ENCODE peak calls at places on chromosome 6, in eight cellular contexts. P is MM.1S; T is heart right ventricle; I is GM23248; N is vagina; B is adrenal gland; U is psoas muscle; W is naive thymus-derived CD4-positive, alpha-beta T cell. M is an unnamed sample. For H3K4me1 and H3K27me3, the result is how much of the 10 kb centered on the place peaks cover.

GRCh38 chr6:168834814-168835213 is 393.8 kb downstream of the SMOC2 start:
- DNase-seq in P (no peak), T (no peak), I (no peak), N (no peak), B (no peak), U (no peak), W (no peak), M (no peak)

GRCh38 chr6:118644007-118644406 is 7.4 kb downstream of the CEP85L start:
- DNase-seq in P (no peak), T (no peak), I (peak), N (no peak), B (no peak), U (no peak), W (no peak), M (no peak)

GRCh38 chr6:157434349-157435016 is 53.5 kb downstream of the ZDHHC14 start:
- DNase-seq in P (no peak), T (peak), I (no peak), N (no peak), B (peak), U (peak), W (no peak), M (no peak)

GRCh38 chr6:110549277-110549676 is 72.9 kb upstream of the SLC22A16 start:
- DNase-seq in P (no peak), T (no peak), I (no peak), N (peak), B (no peak), U (no peak), W (no peak), M (no peak)

GRCh38 chr6:7146079-7146828 is 38.5 kb downstream of the RREB1 start:
- DNase-seq in P (peak), T (peak), I (peak), N (no peak), B (no peak), U (peak), W (no peak), M (no peak)

GRCh38 chr6:20246107-20246506 is 33.8 kb upstream of the MBOAT1 start:
- DNase-seq in P (no peak), T (no peak), I (no peak), N (no peak), B (no peak), U (no peak), W (no peak), M (no peak)

GRCh38 chr6:28866342-28867077 is 57.3 kb downstream of the TRIM27 start:
- DNase-seq in P (peak), T (peak), I (peak), N (no peak), B (peak), U (peak), W (peak), M (peak)

GRCh38 chr6:28537509-28538140 is 11.9 kb downstream of the GPX5 start:
- DNase-seq in P (no peak), T (no peak), I (peak), N (no peak), B (no peak), U (no peak), W (peak), M (no peak)

GRCh38 chr6:157755752-157756411 is 67.2 kb upstream of the SNX9 start:
- DNase-seq in P (no peak), T (no peak), I (no peak), N (no peak), B (no peak), U (no peak), W (peak), M (no peak)

GRCh38 chr6:99611148-99611547 is 4.5 kb downstream of the PRDM13 start:
- DNase-seq in P (no peak), T (no peak), I (no peak), N (no peak), B (no peak), U (no peak), W (no peak), M (no peak)

GRCh38 chr6:36099872-36100483 is 30.3 kb upstream of the MAPK13 start:
- DNase-seq in P (no peak), T (no peak), I (no peak), N (no peak), B (no peak), U (no peak), W (peak), M (no peak)

GRCh38 chr6:21935561-21936028 is 342.0 kb downstream of the SOX4 start:
- DNase-seq in P (no peak), T (peak), I (peak), N (no peak), B (peak), U (no peak), W (no peak), M (no peak)

GRCh38 chr6:159983641-159984080 is 14.8 kb downstream of the IGF2R start:
- DNase-seq in P (no peak), T (no peak), I (peak), N (no peak), B (no peak), U (no peak), W (no peak), M (no peak)
- H3K4me1 ChIP-seq in P (under half), T (half or more), I (under half), N (half or more), B (under half), U (half or more), W (under half), M (under half)

GRCh38 chr6:41454189-41454789 is 91.9 kb upstream of the FOXP4 start:
- DNase-seq in P (no peak), T (no peak), I (no peak), N (no peak), B (no peak), U (no peak), W (no peak), M (no peak)

GRCh38 chr6:41457303-41457670 is 88.9 kb upstream of the FOXP4 start:
- DNase-seq in P (no peak), T (no peak), I (no peak), N (no peak), B (no peak), U (no peak), W (no peak), M (no peak)

GRCh38 chr6:41453232-41453631 is 92.9 kb upstream of the FOXP4 start:
- DNase-seq in P (no peak), T (no peak), I (no peak), N (no peak), B (no peak), U (no peak), W (no peak), M (no peak)

GRCh38 chr6:41455410-41455809 is 90.8 kb upstream of the FOXP4 start:
- DNase-seq in P (no peak), T (no peak), I (no peak), N (no peak), B (no peak), U (no peak), W (no peak), M (no peak)

GRCh38 chr6:41455818-41456217 is 90.4 kb upstream of the FOXP4 start:
- DNase-seq in P (no peak), T (no peak), I (no peak), N (no peak), B (no peak), U (no peak), W (no peak), M (no peak)
- H3K27me3 ChIP-seq in P (under half), T (under half), I (under half), N (under half), B (under half), U (under half), W (under half), M (under half)

DNA sequence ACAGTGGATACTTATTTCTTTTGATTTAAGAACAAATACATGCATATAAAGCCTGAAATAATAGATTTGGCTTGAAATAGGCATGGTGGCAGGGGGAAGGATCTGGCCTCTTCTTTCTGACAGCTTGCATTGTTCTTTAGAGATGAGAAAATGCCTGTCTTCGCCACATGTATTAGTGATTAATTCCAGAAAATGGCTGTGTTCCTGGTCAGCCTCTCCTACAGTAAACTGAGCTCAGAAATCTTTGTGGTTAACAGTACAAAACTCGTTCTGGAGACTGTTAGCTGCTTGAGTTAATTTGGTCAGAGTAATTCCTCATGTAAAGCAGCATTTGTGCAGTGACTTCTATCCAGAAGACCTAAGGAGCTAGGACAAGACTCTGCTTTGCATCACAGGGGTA is 151.5 kb downstream of the EYA4 start:
- DNase-seq in P (no peak), T (no peak), I (no peak), N (no peak), B (no peak), U (no peak), W (no peak), M (no peak)
- H3K4me1 ChIP-seq in P (under half), T (under half), I (under half), N (under half), B (under half), U (under half), W (under half), M (under half)

GRCh38 chr6:159513914-159514313 is 179.1 kb downstream of the SOD2 start:
- DNase-seq in P (no peak), T (no peak), I (no peak), N (no peak), B (no peak), U (no peak), W (no peak), M (no peak)
- H3K27me3 ChIP-seq in P (under half), T (under half), I (under half), N (under half), B (under half), U (under half), W (under half), M (under half)

DNA sequence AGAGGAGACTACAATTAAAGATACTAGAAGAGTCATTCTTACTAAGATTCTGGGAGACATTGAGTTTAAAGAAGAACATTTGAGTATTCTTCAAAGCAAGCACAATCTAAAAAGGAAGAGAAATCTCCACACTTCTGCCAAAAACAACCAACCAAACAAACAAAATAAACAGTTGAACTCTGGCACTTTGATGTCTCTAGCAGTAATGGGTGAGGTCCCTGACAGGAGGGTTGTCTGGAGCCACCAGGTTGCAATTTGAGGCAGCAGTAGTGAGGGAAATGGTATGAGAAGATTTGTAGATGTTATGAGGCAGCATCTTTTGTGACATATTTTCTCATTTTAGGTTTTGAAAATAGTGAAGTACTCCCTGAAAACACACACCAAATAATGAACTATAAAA is 108.1 kb downstream of the PHF3 start:
- DNase-seq in P (no peak), T (no peak), I (no peak), N (no peak), B (no peak), U (no peak), W (no peak), M (no peak)
- H3K4me1 ChIP-seq in P (under half), T (under half), I (under half), N (under half), B (under half), U (under half), W (under half), M (under half)

GRCh38 chr6:93418113-93418447 is 1.3 kb downstream of the EPHA7 start:
- DNase-seq in P (no peak), T (no peak), I (no peak), N (no peak), B (no peak), U (no peak), W (no peak), M (no peak)
- H3K27me3 ChIP-seq in P (under half), T (half or more), I (half or more), N (under half), B (half or more), U (under half), W (under half), M (under half)

GRCh38 chr6:3400162-3400561 is 56.7 kb downstream of the SLC22A23 start:
- DNase-seq in P (no peak), T (no peak), I (no peak), N (no peak), B (no peak), U (no peak), W (no peak), M (no peak)

GRCh38 chr6:3405182-3405518 is 51.7 kb downstream of the SLC22A23 start:
- DNase-seq in P (no peak), T (no peak), I (peak), N (no peak), B (no peak), U (no peak), W (no peak), M (no peak)

GRCh38 chr6:3403244-3404154 is 53.4 kb downstream of the SLC22A23 start:
- DNase-seq in P (no peak), T (no peak), I (no peak), N (no peak), B (no peak), U (no peak), W (no peak), M (no peak)

GRCh38 chr6:3405679-3406078 is 51.2 kb downstream of the SLC22A23 start:
- DNase-seq in P (no peak), T (no peak), I (peak), N (no peak), B (no peak), U (no peak), W (no peak), M (peak)

GRCh38 chr6:3402310-3403243 is 54.3 kb downstream of the SLC22A23 start:
- DNase-seq in P (no peak), T (no peak), I (no peak), N (no peak), B (no peak), U (no peak), W (no peak), M (no peak)
- H3K4me1 ChIP-seq in P (under half), T (under half), I (under half), N (half or more), B (under half), U (under half), W (under half), M (under half)

M was measured in tibial nerve.